ENCODE peak calls at places on chromosome 5, in nine cellular contexts. One of them, this sample, is unnamed.
A peak's percentile ranks its signal among the peaks of the same experiment; 100 is the strongest.

GRCh38 chr5:6606884-6607558 is 25.8 kb downstream of the NSUN2 start:
- DNase-seq in amygdala: no peak
- DNase-seq in Daoy: no peak
- DNase-seq in stimulated activated CD8-positive, alpha-beta memory T cell treated with anti-CD3 and anti-CD28 coated beads, Interleukin-4, amount 100 ng/mL, for 1 hour: no peak
- DNase-seq in Right ventricle myocardium superior: no peak
- DNase-seq in naive thymus-derived CD8-positive, alpha-beta T cell: no peak
- DNase-seq in AG10803: no peak
- DNase-seq in stimulated activated CD4-positive, alpha-beta T cell treated with anti-CD3 and anti-CD28 coated beads, Interleukin-2, amount 100 ng/mL, for 48 hours: no peak
- DNase-seq in NCI-H1092 treated with DMSO at 0.1 percent for 48 hours: no peak
- DNase-seq in this sample: no peak

GRCh38 chr5:57495688-57496087 is 13.1 kb upstream of the ACTBL2 start:
- DNase-seq in naive thymus-derived CD8-positive, alpha-beta T cell: no peak
- DNase-seq in Daoy: peak; percentile 33
- DNase-seq in AG10803: no peak
- DNase-seq in amygdala: no peak
- DNase-seq in stimulated activated CD8-positive, alpha-beta memory T cell treated with anti-CD3 and anti-CD28 coated beads, Interleukin-4, amount 100 ng/mL, for 1 hour: no peak
- DNase-seq in Right ventricle myocardium superior: no peak
- DNase-seq in NCI-H1092 treated with DMSO at 0.1 percent for 48 hours: no peak
- DNase-seq in stimulated activated CD4-positive, alpha-beta T cell treated with anti-CD3 and anti-CD28 coated beads, Interleukin-2, amount 100 ng/mL, for 48 hours: no peak
- DNase-seq in this sample: no peak

GRCh38 chr5:36777105-36777757 is 99.3 kb upstream of the NIPBL start:
- DNase-seq in amygdala: no peak
- DNase-seq in Daoy: peak; percentile 10
- DNase-seq in NCI-H1092 treated with DMSO at 0.1 percent for 48 hours: peak; percentile 5
- DNase-seq in AG10803: peak; percentile 6
- DNase-seq in naive thymus-derived CD8-positive, alpha-beta T cell: no peak
- DNase-seq in stimulated activated CD4-positive, alpha-beta T cell treated with anti-CD3 and anti-CD28 coated beads, Interleukin-2, amount 100 ng/mL, for 48 hours: no peak
- DNase-seq in Right ventricle myocardium superior: no peak
- DNase-seq in stimulated activated CD8-positive, alpha-beta memory T cell treated with anti-CD3 and anti-CD28 coated beads, Interleukin-4, amount 100 ng/mL, for 1 hour: no peak
- DNase-seq in this sample: no peak

GRCh38 chr5:57175586-57175985 is 1.7 kb downstream of the GPBP1 start:
- DNase-seq in stimulated activated CD8-positive, alpha-beta memory T cell treated with anti-CD3 and anti-CD28 coated beads, Interleukin-4, amount 100 ng/mL, for 1 hour: no peak
- DNase-seq in stimulated activated CD4-positive, alpha-beta T cell treated with anti-CD3 and anti-CD28 coated beads, Interleukin-2, amount 100 ng/mL, for 48 hours: peak; percentile 48
- DNase-seq in amygdala: no peak
- DNase-seq in Right ventricle myocardium superior: no peak
- DNase-seq in NCI-H1092 treated with DMSO at 0.1 percent for 48 hours: no peak
- DNase-seq in naive thymus-derived CD8-positive, alpha-beta T cell: no peak
- DNase-seq in AG10803: no peak
- DNase-seq in Daoy: no peak
- DNase-seq in this sample: peak; percentile 4

GRCh38 chr5:149732500-149733128 is 2.5 kb downstream of the PPARGC1B start:
- DNase-seq in Right ventricle myocardium superior: peak; percentile 72
- DNase-seq in Daoy: peak; percentile 46
- DNase-seq in NCI-H1092 treated with DMSO at 0.1 percent for 48 hours: no peak
- DNase-seq in amygdala: no peak
- DNase-seq in stimulated activated CD8-positive, alpha-beta memory T cell treated with anti-CD3 and anti-CD28 coated beads, Interleukin-4, amount 100 ng/mL, for 1 hour: no peak
- DNase-seq in stimulated activated CD4-positive, alpha-beta T cell treated with anti-CD3 and anti-CD28 coated beads, Interleukin-2, amount 100 ng/mL, for 48 hours: no peak
- DNase-seq in AG10803: no peak
- DNase-seq in naive thymus-derived CD8-positive, alpha-beta T cell: no peak
- DNase-seq in this sample: no peak

GRCh38 chr5:176500511-176500910 is 36.7 kb downstream of the RNF44 start:
- DNase-seq in naive thymus-derived CD8-positive, alpha-beta T cell: no peak
- DNase-seq in stimulated activated CD8-positive, alpha-beta memory T cell treated with anti-CD3 and anti-CD28 coated beads, Interleukin-4, amount 100 ng/mL, for 1 hour: no peak
- DNase-seq in stimulated activated CD4-positive, alpha-beta T cell treated with anti-CD3 and anti-CD28 coated beads, Interleukin-2, amount 100 ng/mL, for 48 hours: no peak
- DNase-seq in Daoy: no peak
- DNase-seq in AG10803: peak; percentile 9
- DNase-seq in NCI-H1092 treated with DMSO at 0.1 percent for 48 hours: no peak
- DNase-seq in Right ventricle myocardium superior: no peak
- DNase-seq in amygdala: no peak
- DNase-seq in this sample: no peak

GRCh38 chr5:148844433-148845279 is 18.2 kb downstream of the ADRB2 start:
- DNase-seq in amygdala: no peak
- DNase-seq in stimulated activated CD8-positive, alpha-beta memory T cell treated with anti-CD3 and anti-CD28 coated beads, Interleukin-4, amount 100 ng/mL, for 1 hour: no peak
- DNase-seq in AG10803: no peak
- DNase-seq in naive thymus-derived CD8-positive, alpha-beta T cell: no peak
- DNase-seq in Right ventricle myocardium superior: no peak
- DNase-seq in NCI-H1092 treated with DMSO at 0.1 percent for 48 hours: no peak
- DNase-seq in stimulated activated CD4-positive, alpha-beta T cell treated with anti-CD3 and anti-CD28 coated beads, Interleukin-2, amount 100 ng/mL, for 48 hours: no peak
- DNase-seq in Daoy: peak; percentile 29
- DNase-seq in this sample: no peak

GRCh38 chr5:57871496-57871895 is 388.9 kb upstream of the ACTBL2 start:
- DNase-seq in NCI-H1092 treated with DMSO at 0.1 percent for 48 hours: no peak
- DNase-seq in amygdala: no peak
- DNase-seq in stimulated activated CD4-positive, alpha-beta T cell treated with anti-CD3 and anti-CD28 coated beads, Interleukin-2, amount 100 ng/mL, for 48 hours: no peak
- DNase-seq in stimulated activated CD8-positive, alpha-beta memory T cell treated with anti-CD3 and anti-CD28 coated beads, Interleukin-4, amount 100 ng/mL, for 1 hour: no peak
- DNase-seq in Right ventricle myocardium superior: no peak
- DNase-seq in AG10803: no peak
- DNase-seq in naive thymus-derived CD8-positive, alpha-beta T cell: no peak
- DNase-seq in Daoy: no peak
- DNase-seq in this sample: no peak

GRCh38 chr5:82275267-82275664 is 2.9 kb downstream of the RPS23 start:
- DNase-seq in stimulated activated CD8-positive, alpha-beta memory T cell treated with anti-CD3 and anti-CD28 coated beads, Interleukin-4, amount 100 ng/mL, for 1 hour: no peak
- DNase-seq in stimulated activated CD4-positive, alpha-beta T cell treated with anti-CD3 and anti-CD28 coated beads, Interleukin-2, amount 100 ng/mL, for 48 hours: no peak
- DNase-seq in Daoy: no peak
- DNase-seq in NCI-H1092 treated with DMSO at 0.1 percent for 48 hours: no peak
- DNase-seq in Right ventricle myocardium superior: no peak
- DNase-seq in naive thymus-derived CD8-positive, alpha-beta T cell: no peak
- DNase-seq in AG10803: no peak
- DNase-seq in amygdala: no peak
- DNase-seq in this sample: no peak

GRCh38 chr5:172887735-172888134 is 53.7 kb downstream of the ERGIC1 start:
- DNase-seq in naive thymus-derived CD8-positive, alpha-beta T cell: no peak
- DNase-seq in Right ventricle myocardium superior: no peak
- DNase-seq in Daoy: no peak
- DNase-seq in stimulated activated CD4-positive, alpha-beta T cell treated with anti-CD3 and anti-CD28 coated beads, Interleukin-2, amount 100 ng/mL, for 48 hours: no peak
- DNase-seq in NCI-H1092 treated with DMSO at 0.1 percent for 48 hours: no peak
- DNase-seq in amygdala: no peak
- DNase-seq in AG10803: peak; percentile 88
- DNase-seq in stimulated activated CD8-positive, alpha-beta memory T cell treated with anti-CD3 and anti-CD28 coated beads, Interleukin-4, amount 100 ng/mL, for 1 hour: no peak
- DNase-seq in this sample: no peak

GRCh38 chr5:126416266-126416925 is 6.8 kb upstream of the GRAMD2B start:
- DNase-seq in NCI-H1092 treated with DMSO at 0.1 percent for 48 hours: no peak
- DNase-seq in amygdala: no peak
- DNase-seq in Daoy: no peak
- DNase-seq in Right ventricle myocardium superior: no peak
- DNase-seq in stimulated activated CD4-positive, alpha-beta T cell treated with anti-CD3 and anti-CD28 coated beads, Interleukin-2, amount 100 ng/mL, for 48 hours: no peak
- DNase-seq in stimulated activated CD8-positive, alpha-beta memory T cell treated with anti-CD3 and anti-CD28 coated beads, Interleukin-4, amount 100 ng/mL, for 1 hour: no peak
- DNase-seq in AG10803: no peak
- DNase-seq in naive thymus-derived CD8-positive, alpha-beta T cell: no peak
- DNase-seq in this sample: no peak

GRCh38 chr5:136802382-136802781 is 437.0 kb upstream of the TRPC7 start:
- DNase-seq in Right ventricle myocardium superior: no peak
- DNase-seq in naive thymus-derived CD8-positive, alpha-beta T cell: no peak
- DNase-seq in Daoy: peak; percentile 35
- DNase-seq in AG10803: peak; percentile 43
- DNase-seq in stimulated activated CD4-positive, alpha-beta T cell treated with anti-CD3 and anti-CD28 coated beads, Interleukin-2, amount 100 ng/mL, for 48 hours: no peak
- DNase-seq in stimulated activated CD8-positive, alpha-beta memory T cell treated with anti-CD3 and anti-CD28 coated beads, Interleukin-4, amount 100 ng/mL, for 1 hour: no peak
- DNase-seq in NCI-H1092 treated with DMSO at 0.1 percent for 48 hours: peak; percentile 21
- DNase-seq in amygdala: no peak
- DNase-seq in this sample: no peak

GRCh38 chr5:67509402-67509801 is 312.8 kb upstream of the CD180 start:
- DNase-seq in naive thymus-derived CD8-positive, alpha-beta T cell: no peak
- DNase-seq in AG10803: no peak
- DNase-seq in NCI-H1092 treated with DMSO at 0.1 percent for 48 hours: no peak
- DNase-seq in Daoy: no peak
- DNase-seq in stimulated activated CD4-positive, alpha-beta T cell treated with anti-CD3 and anti-CD28 coated beads, Interleukin-2, amount 100 ng/mL, for 48 hours: no peak
- DNase-seq in stimulated activated CD8-positive, alpha-beta memory T cell treated with anti-CD3 and anti-CD28 coated beads, Interleukin-4, amount 100 ng/mL, for 1 hour: no peak
- DNase-seq in Right ventricle myocardium superior: no peak
- DNase-seq in amygdala: no peak
- DNase-seq in this sample: no peak

GRCh38 chr5:114101153-114101552 is 260.7 kb upstream of the KCNN2 start:
- DNase-seq in Right ventricle myocardium superior: no peak
- DNase-seq in stimulated activated CD4-positive, alpha-beta T cell treated with anti-CD3 and anti-CD28 coated beads, Interleukin-2, amount 100 ng/mL, for 48 hours: no peak
- DNase-seq in amygdala: no peak
- DNase-seq in NCI-H1092 treated with DMSO at 0.1 percent for 48 hours: peak; percentile 0
- DNase-seq in naive thymus-derived CD8-positive, alpha-beta T cell: no peak
- DNase-seq in AG10803: peak; percentile 27
- DNase-seq in stimulated activated CD8-positive, alpha-beta memory T cell treated with anti-CD3 and anti-CD28 coated beads, Interleukin-4, amount 100 ng/mL, for 1 hour: no peak
- DNase-seq in Daoy: peak; percentile 20
- DNase-seq in this sample: no peak

GRCh38 chr5:79416499-79416898 is 97.4 kb downstream of the HOMER1 start:
- DNase-seq in Daoy: no peak
- DNase-seq in amygdala: no peak
- DNase-seq in naive thymus-derived CD8-positive, alpha-beta T cell: no peak
- DNase-seq in Right ventricle myocardium superior: no peak
- DNase-seq in AG10803: peak; percentile 71
- DNase-seq in stimulated activated CD8-positive, alpha-beta memory T cell treated with anti-CD3 and anti-CD28 coated beads, Interleukin-4, amount 100 ng/mL, for 1 hour: no peak
- DNase-seq in stimulated activated CD4-positive, alpha-beta T cell treated with anti-CD3 and anti-CD28 coated beads, Interleukin-2, amount 100 ng/mL, for 48 hours: no peak
- DNase-seq in NCI-H1092 treated with DMSO at 0.1 percent for 48 hours: no peak
- DNase-seq in this sample: no peak

GRCh38 chr5:112552791-112553190 is 133.7 kb upstream of the EPB41L4A start:
- DNase-seq in stimulated activated CD4-positive, alpha-beta T cell treated with anti-CD3 and anti-CD28 coated beads, Interleukin-2, amount 100 ng/mL, for 48 hours: no peak
- DNase-seq in naive thymus-derived CD8-positive, alpha-beta T cell: no peak
- DNase-seq in AG10803: no peak
- DNase-seq in stimulated activated CD8-positive, alpha-beta memory T cell treated with anti-CD3 and anti-CD28 coated beads, Interleukin-4, amount 100 ng/mL, for 1 hour: no peak
- DNase-seq in Right ventricle myocardium superior: no peak
- DNase-seq in amygdala: no peak
- DNase-seq in Daoy: no peak
- DNase-seq in NCI-H1092 treated with DMSO at 0.1 percent for 48 hours: no peak
- DNase-seq in this sample: no peak

GRCh38 chr5:14880688-14881087 is 9.1 kb upstream of the ANKH start:
- DNase-seq in naive thymus-derived CD8-positive, alpha-beta T cell: no peak
- DNase-seq in Right ventricle myocardium superior: no peak
- DNase-seq in AG10803: no peak
- DNase-seq in stimulated activated CD4-positive, alpha-beta T cell treated with anti-CD3 and anti-CD28 coated beads, Interleukin-2, amount 100 ng/mL, for 48 hours: no peak
- DNase-seq in Daoy: peak; percentile 42
- DNase-seq in amygdala: no peak
- DNase-seq in stimulated activated CD8-positive, alpha-beta memory T cell treated with anti-CD3 and anti-CD28 coated beads, Interleukin-4, amount 100 ng/mL, for 1 hour: no peak
- DNase-seq in NCI-H1092 treated with DMSO at 0.1 percent for 48 hours: no peak
- DNase-seq in this sample: no peak

GRCh38 chr5:180127682-180128670 is 56.4 kb upstream of the RNF130 start:
- DNase-seq in amygdala: no peak
- DNase-seq in Daoy: peak; percentile 6
- DNase-seq in AG10803: no peak
- DNase-seq in NCI-H1092 treated with DMSO at 0.1 percent for 48 hours: no peak
- DNase-seq in stimulated activated CD4-positive, alpha-beta T cell treated with anti-CD3 and anti-CD28 coated beads, Interleukin-2, amount 100 ng/mL, for 48 hours: no peak
- DNase-seq in Right ventricle myocardium superior: no peak
- DNase-seq in stimulated activated CD8-positive, alpha-beta memory T cell treated with anti-CD3 and anti-CD28 coated beads, Interleukin-4, amount 100 ng/mL, for 1 hour: no peak
- DNase-seq in naive thymus-derived CD8-positive, alpha-beta T cell: no peak
- DNase-seq in this sample: no peak

GRCh38 chr5:59107692-59108091 is 524.8 kb downstream of the RAB3C start:
- DNase-seq in NCI-H1092 treated with DMSO at 0.1 percent for 48 hours: no peak
- DNase-seq in AG10803: peak; percentile 21
- DNase-seq in stimulated activated CD8-positive, alpha-beta memory T cell treated with anti-CD3 and anti-CD28 coated beads, Interleukin-4, amount 100 ng/mL, for 1 hour: no peak
- DNase-seq in amygdala: no peak
- DNase-seq in Right ventricle myocardium superior: no peak
- DNase-seq in Daoy: no peak
- DNase-seq in stimulated activated CD4-positive, alpha-beta T cell treated with anti-CD3 and anti-CD28 coated beads, Interleukin-2, amount 100 ng/mL, for 48 hours: no peak
- DNase-seq in naive thymus-derived CD8-positive, alpha-beta T cell: no peak
- DNase-seq in this sample: no peak